ENCODE peak calls at places on chromosomes 12 and 14, in five cellular contexts. O is cardiac fibroblast; Z is sciatic nerve; U is activated effector memory CD4-positive, alpha-beta T cell treated with Interleukin-2 at 50 U/mL for 16 hours; P is Calu3. X is an unnamed sample.

GRCh38 chr14:68781161-68782021 is 11.5 kb downstream of the ZFP36L1 start:
- DNase-seq in O (no peak), Z (no peak), U (peak), P (no peak), X (no peak)

GRCh38 chr14:94864421-94865195 is 94.7 kb upstream of the GSC start:
- DNase-seq in O (no peak), Z (no peak), U (no peak), P (peak), X (no peak)

GRCh38 chr14:54300881-54301280 is 95.9 kb upstream of the CDKN3 start:
- DNase-seq in O (no peak), Z (no peak), U (no peak), P (no peak), X (no peak)

GRCh38 chr12:132711169-132711843 is 664 bp downstream of the PGAM5 start:
- DNase-seq in O (no peak), Z (no peak), U (no peak), P (peak), X (no peak)

GRCh38 chr14:72432748-72433147 is 461.2 kb downstream of the DPF3 start:
- DNase-seq in O (no peak), Z (no peak), U (no peak), P (no peak), X (no peak)

GRCh38 chr12:106914796-106915634 is 40.7 kb upstream of the TMEM263 start:
- DNase-seq in O (no peak), Z (no peak), U (no peak), P (no peak), X (no peak)

GRCh38 chr14:64293976-64294671 is at the start of gene ESR2:
- DNase-seq in O (peak), Z (no peak), U (peak), P (peak), X (peak)

GRCh38 chr12:5648692-5649338 is 216.9 kb downstream of the NTF3 start:
- DNase-seq in O (peak), Z (no peak), U (no peak), P (peak), X (no peak)

GRCh38 chr14:91511014-91511466 is 930 bp upstream of the PPP4R3A start:
- DNase-seq in O (no peak), Z (no peak), U (no peak), P (no peak), X (peak)

GRCh38 chr12:31353730-31354708 is 28.1 kb upstream of the SINHCAF start:
- DNase-seq in O (no peak), Z (no peak), U (no peak), P (no peak), X (no peak)

GRCh38 chr14:36430169-36430568 is 89.9 kb downstream of the NKX2-1 start:
- DNase-seq in O (no peak), Z (no peak), U (no peak), P (no peak), X (no peak)

GRCh38 chr14:89033756-89034155 is 209.3 kb downstream of the TTC8 start:
- DNase-seq in O (no peak), Z (no peak), U (no peak), P (no peak), X (no peak)

GRCh38 chr14:20624495-20625070 is 16.9 kb downstream of the OR6S1 start:
- DNase-seq in O (peak), Z (peak), U (peak), P (peak), X (peak)

GRCh38 chr14:73477618-73478266 is 13.0 kb upstream of the RIOX1 start:
- DNase-seq in O (peak), Z (no peak), U (no peak), P (no peak), X (no peak)

GRCh38 chr14:29913550-29913949 is 14.1 kb downstream of the PRKD1 start:
- DNase-seq in O (no peak), Z (no peak), U (no peak), P (no peak), X (no peak)

GRCh38 chr12:107014050-107014449 is 27.1 kb upstream of the MTERF2 start:
- DNase-seq in O (no peak), Z (no peak), U (no peak), P (peak), X (no peak)

GRCh38 chr12:19643635-19644034 is 204.3 kb downstream of the AEBP2 start:
- DNase-seq in O (peak), Z (no peak), U (no peak), P (peak), X (peak)

GRCh38 chr14:30656190-30656632 is 34.1 kb downstream of the SCFD1 start:
- DNase-seq in O (peak), Z (no peak), U (no peak), P (peak), X (peak)

GRCh38 chr14:30906752-30907658 is 32.6 kb downstream of the COCH start:
- DNase-seq in O (peak), Z (no peak), U (no peak), P (no peak), X (peak)

GRCh38 chr12:107973950-107974349 is 155.1 kb upstream of the WSCD2 start:
- DNase-seq in O (no peak), Z (no peak), U (no peak), P (no peak), X (no peak)

GRCh38 chr12:56029166-56029519 is 8.3 kb downstream of the IKZF4 start:
- DNase-seq in O (peak), Z (no peak), U (no peak), P (no peak), X (peak)

GRCh38 chr12:99152337-99152736 is 495.2 kb upstream of the GARIN6 start:
- DNase-seq in O (no peak), Z (no peak), U (no peak), P (no peak), X (no peak)

GRCh38 chr12:119072463-119072862 is 91.1 kb downstream of the SRRM4 start:
- DNase-seq in O (no peak), Z (no peak), U (no peak), P (no peak), X (no peak)

GRCh38 chr14:26204954-26205479 is 392.8 kb downstream of the NOVA1 start:
- DNase-seq in O (peak), Z (peak), U (no peak), P (no peak), X (no peak)

GRCh38 chr12:1896964-1897363 is 21.5 kb downstream of the CACNA2D4 start:
- DNase-seq in O (no peak), Z (no peak), U (no peak), P (no peak), X (no peak)

GRCh38 chr12:132151766-132152410 is 7.6 kb downstream of the NOC4L start:
- DNase-seq in O (no peak), Z (no peak), U (no peak), P (no peak), X (no peak)

X was measured in HCEC 1CT.